ENCODE peak calls at places on chromosome X, in eight cellular contexts. Z, T, S, K, R, L, I and B are unnamed samples.

GRCh38 chrX:43805579-43805978 is 76.7 kb downstream of the MAOB start:
- DNase-seq in Z (no peak), L (no peak), R (no peak), I (no peak), K (no peak), S (no peak), T (no peak), B (no peak)

GRCh38 chrX:146615807-146616206 is 193.8 kb upstream of the CXorf51B start:
- DNase-seq in L (no peak), R (no peak), I (no peak), K (no peak), T (no peak), S (no peak), Z (no peak), B (no peak)

GRCh38 chrX:109847257-109848187 is 114.5 kb upstream of the ACSL4 start:
- DNase-seq in T (peak; percentile 6), K (peak; percentile 42), R (no peak), I (no peak), L (no peak), S (no peak), Z (no peak), B (no peak)

GRCh38 chrX:104329731-104330130 is 75.0 kb upstream of the ESX1 start:
- DNase-seq in Z (no peak), R (no peak), T (no peak), K (no peak), L (no peak), I (no peak), S (no peak), B (no peak)

GRCh38 chrX:24498975-24499374 is 33.9 kb downstream of the PDK3 start:
- DNase-seq in R (no peak), T (peak; percentile 25), I (peak; percentile 21), Z (no peak), K (no peak), S (no peak), L (no peak), B (peak; percentile 13)

GRCh38 chrX:134244043-134244442 is 7.1 kb downstream of the CCDC160 start:
- DNase-seq in K (no peak), T (no peak), S (no peak), Z (no peak), R (no peak), L (no peak), I (peak; percentile 29), B (no peak)

GRCh38 chrX:54482839-54483593 is 13.0 kb downstream of the FGD1 start:
- DNase-seq in T (no peak), L (no peak), R (peak; percentile 31), I (no peak), Z (no peak), K (no peak), S (no peak), B (no peak)

GRCh38 chrX:3384330-3384729 is 37.9 kb upstream of the MXRA5 start:
- DNase-seq in L (no peak), T (no peak), S (no peak), K (no peak), R (no peak), I (no peak), Z (no peak), B (no peak)

GRCh38 chrX:105347373-105347772 is 126.9 kb upstream of the TEX13A start:
- DNase-seq in T (no peak), K (no peak), R (no peak), L (no peak), I (no peak), Z (no peak), S (no peak), B (no peak)

GRCh38 chrX:46628406-46629371 is 55.1 kb downstream of the CHST7 start:
- DNase-seq in Z (no peak), L (no peak), S (no peak), R (no peak), T (no peak), K (no peak), I (peak; percentile 47), B (peak; percentile 74)

GRCh38 chrX:68846536-68846935 is 17.7 kb downstream of the EFNB1 start:
- DNase-seq in T (no peak), R (peak; percentile 72), I (no peak), S (no peak), L (no peak), K (no peak), Z (peak; percentile 63), B (no peak)

GRCh38 chrX:109089359-109089758 is 353.0 kb upstream of the IRS4 start:
- DNase-seq in I (no peak), Z (no peak), R (no peak), S (no peak), K (no peak), L (no peak), T (no peak), B (no peak)

GRCh38 chrX:118116308-118117068 is at the start of gene KLHL13:
- DNase-seq in L (no peak), Z (no peak), K (no peak), I (peak; percentile 51), S (peak; percentile 81), T (peak; percentile 15), R (peak; percentile 40), B (peak; percentile 54)

DNA sequence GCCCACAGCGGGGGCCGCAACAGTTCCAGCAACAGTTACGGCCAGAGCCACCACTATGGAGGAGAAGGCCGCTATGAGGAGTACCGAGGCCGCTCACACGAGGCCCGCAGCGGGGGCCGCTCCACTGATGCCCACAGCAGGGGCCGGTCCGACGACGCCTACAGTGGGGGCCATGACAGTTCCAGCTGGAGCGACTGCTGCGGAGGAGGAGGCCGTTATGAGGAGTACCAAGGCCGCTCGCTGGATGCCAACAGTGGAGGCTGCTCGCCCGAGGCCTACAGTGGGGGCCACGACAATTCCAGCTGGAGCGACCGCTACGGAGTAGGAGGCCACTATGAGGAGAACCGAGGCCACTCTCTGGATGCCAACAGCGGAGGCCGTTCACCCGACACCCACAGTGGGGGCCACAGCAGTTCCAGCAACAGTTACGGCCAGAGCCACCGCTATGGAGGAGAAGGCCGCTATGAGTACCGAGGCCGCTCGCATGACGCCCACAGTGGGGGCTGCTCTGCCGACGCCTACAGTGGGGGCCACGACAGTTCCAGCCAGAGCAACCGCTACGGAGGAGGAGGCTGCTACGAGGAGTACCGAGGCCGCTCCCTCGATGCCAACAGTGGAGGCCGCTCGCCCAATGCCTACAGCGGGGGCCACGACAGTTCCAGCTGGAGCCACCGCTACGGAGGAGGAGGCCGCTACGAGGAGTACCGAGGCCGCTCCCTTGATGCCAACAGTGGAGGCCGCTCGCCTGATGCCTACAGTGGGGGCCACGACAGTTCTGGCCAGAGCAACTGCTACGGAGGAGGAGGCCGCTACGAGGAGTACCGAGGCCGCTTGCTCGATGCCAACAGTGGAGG is 1.7 kb downstream of the RBMXL3 start:
- DNase-seq in L (no peak), Z (no peak), K (no peak), I (no peak), S (no peak), R (no peak), T (no peak), B (no peak)
- TF ChIP-seq MAX in L (no peak), Z (no peak), K (no peak), I (no peak), S (no peak), R (no peak), T (no peak), B (no peak)

GRCh38 chrX:19679787-19680186 is 164.5 kb upstream of the MAP3K15 start:
- DNase-seq in T (no peak), Z (no peak), L (no peak), K (no peak), R (no peak), I (no peak), S (no peak), B (no peak)

GRCh38 chrX:19680580-19680979 is 165.3 kb upstream of the MAP3K15 start:
- DNase-seq in L (no peak), R (no peak), S (no peak), Z (no peak), I (no peak), T (no peak), K (no peak), B (no peak)

GRCh38 chrX:19682712-19683331 is 167.5 kb upstream of the MAP3K15 start:
- DNase-seq in L (no peak), I (no peak), Z (no peak), K (no peak), S (no peak), T (no peak), R (peak; percentile 19), B (peak; percentile 23)

GRCh38 chrX:19677121-19677520 is 161.8 kb upstream of the MAP3K15 start:
- DNase-seq in I (no peak), S (no peak), T (no peak), Z (no peak), R (no peak), K (no peak), L (no peak), B (no peak)

DNA sequence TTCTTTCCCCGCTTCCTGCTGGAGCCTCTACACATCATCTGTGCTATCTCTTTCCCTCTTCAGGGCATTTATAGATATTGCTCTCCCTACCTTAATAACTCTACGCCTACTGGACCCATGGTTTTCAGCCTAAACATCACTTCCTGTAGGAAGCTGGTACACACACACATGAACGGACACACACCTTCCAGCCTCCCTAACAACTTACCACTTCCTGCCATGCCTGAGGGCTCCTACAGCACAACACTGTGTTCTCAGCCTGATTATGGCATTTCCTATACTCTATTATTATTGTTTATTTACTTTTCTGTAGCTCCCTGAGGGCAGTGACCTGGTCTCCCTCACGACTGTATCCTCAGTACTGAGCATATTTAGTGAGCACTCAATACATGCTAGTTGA is 163.6 kb upstream of the MAP3K15 start:
- DNase-seq in I (no peak), K (no peak), T (no peak), L (no peak), R (no peak), S (no peak), Z (no peak), B (no peak)
- TF ChIP-seq MAX in I (no peak), K (no peak), T (no peak), L (no peak), R (no peak), S (no peak), Z (no peak), B (no peak)

DNA sequence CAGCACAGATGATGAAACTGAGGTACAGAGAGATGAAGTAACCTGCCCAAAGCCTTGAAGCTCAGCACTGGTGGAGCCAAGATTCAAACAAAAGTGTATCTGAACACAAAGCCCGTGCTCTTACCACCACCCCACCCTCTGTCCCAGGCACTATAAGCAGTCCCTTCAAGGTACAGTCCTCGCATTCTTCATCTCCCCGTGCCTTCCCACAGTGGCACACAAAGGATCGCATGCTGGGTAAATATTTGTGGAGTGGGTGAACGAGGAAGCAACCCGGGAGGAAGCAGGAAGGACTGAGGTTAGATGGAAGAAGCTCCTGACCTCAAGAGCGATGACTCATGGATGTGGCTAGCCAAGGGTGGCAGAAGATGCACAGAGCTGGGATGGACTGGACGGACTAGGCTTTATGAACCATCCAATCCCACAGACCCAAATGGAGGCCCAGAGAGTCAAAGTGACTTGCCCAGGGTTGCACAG is 18.4 kb downstream of the IQSEC2 start:
- DNase-seq in Z (no peak), R (no peak), I (peak; percentile 20), T (peak; percentile 61), S (peak; percentile 56), L (peak; percentile 34), K (no peak), B (peak; percentile 85)
- TF ChIP-seq MAX in Z (no peak), R (no peak), I (no peak), T (peak; percentile 71), S (no peak), L (no peak), K (no peak), B (no peak)

DNA sequence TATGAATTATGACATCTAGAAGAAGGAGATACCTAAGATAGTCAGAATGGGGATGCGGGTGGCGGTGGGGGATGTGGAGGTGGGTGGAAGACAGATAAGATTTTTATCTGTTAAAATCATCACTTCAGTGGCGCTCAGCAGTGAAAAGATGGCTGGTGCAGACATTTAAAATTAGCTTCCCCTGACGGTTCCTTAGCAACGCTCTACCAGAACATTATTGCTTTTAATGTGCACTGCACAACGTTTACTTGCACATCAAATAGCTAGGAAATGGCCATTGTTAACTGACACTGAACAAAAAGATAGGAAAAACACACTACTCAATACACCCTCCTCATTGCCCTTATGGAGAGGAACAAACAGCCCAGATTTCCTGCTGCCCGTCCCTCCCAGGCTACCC is 61.0 kb upstream of the FTHL17 start:
- DNase-seq in L (no peak), I (no peak), S (no peak), T (no peak), Z (no peak), K (no peak), R (no peak), B (no peak)
- TF ChIP-seq MAX in L (no peak), I (no peak), S (no peak), T (no peak), Z (no peak), K (no peak), R (no peak), B (no peak)